ENCODE peak calls at places on chromosomes 7 and 10, in seven cellular contexts. One of them, this sample, is unnamed.

GRCh38 chr10:113199459-113199858 is 249.4 kb downstream of the TCF7L2 start:
- DNase-seq in activated naive CD4-positive, alpha-beta T cell treated with Interleukin-2 at 50 U/mL for 16 hours: no peak
- DNase-seq in GM04504: no peak
- DNase-seq in NCI-H345: no peak
- DNase-seq in iPS-NIHi11: no peak
- DNase-seq in activated T-helper 1 cell treated with anti-CD3 and anti-CD28 coated beads, Interleukin-2, amount 50 U/mL, for 16 hours: no peak
- DNase-seq in brain microvascular endothelial cell: peak; percentile 55
- DNase-seq in this sample: no peak

GRCh38 chr10:12382956-12383531 is 33.7 kb downstream of the CAMK1D start:
- DNase-seq in NCI-H345: no peak
- DNase-seq in GM04504: no peak
- DNase-seq in iPS-NIHi11: no peak
- DNase-seq in activated naive CD4-positive, alpha-beta T cell treated with Interleukin-2 at 50 U/mL for 16 hours: no peak
- DNase-seq in brain microvascular endothelial cell: peak; percentile 34
- DNase-seq in activated T-helper 1 cell treated with anti-CD3 and anti-CD28 coated beads, Interleukin-2, amount 50 U/mL, for 16 hours: no peak
- DNase-seq in this sample: no peak

GRCh38 chr10:70441877-70442205 is 360 bp upstream of the NODAL start:
- DNase-seq in activated naive CD4-positive, alpha-beta T cell treated with Interleukin-2 at 50 U/mL for 16 hours: no peak
- DNase-seq in brain microvascular endothelial cell: no peak
- DNase-seq in activated T-helper 1 cell treated with anti-CD3 and anti-CD28 coated beads, Interleukin-2, amount 50 U/mL, for 16 hours: no peak
- DNase-seq in NCI-H345: no peak
- DNase-seq in GM04504: no peak
- DNase-seq in iPS-NIHi11: peak; percentile 26
- DNase-seq in this sample: no peak

GRCh38 chr7:19112290-19113000 is 5.0 kb downstream of the TWIST1 start:
- DNase-seq in activated T-helper 1 cell treated with anti-CD3 and anti-CD28 coated beads, Interleukin-2, amount 50 U/mL, for 16 hours: no peak
- DNase-seq in GM04504: no peak
- DNase-seq in iPS-NIHi11: no peak
- DNase-seq in brain microvascular endothelial cell: peak; percentile 41
- DNase-seq in activated naive CD4-positive, alpha-beta T cell treated with Interleukin-2 at 50 U/mL for 16 hours: no peak
- DNase-seq in NCI-H345: no peak
- DNase-seq in this sample: no peak

GRCh38 chr7:148084138-148084537 is 506.4 kb upstream of the C7orf33 start:
- DNase-seq in NCI-H345: peak; percentile 78
- DNase-seq in activated T-helper 1 cell treated with anti-CD3 and anti-CD28 coated beads, Interleukin-2, amount 50 U/mL, for 16 hours: no peak
- DNase-seq in activated naive CD4-positive, alpha-beta T cell treated with Interleukin-2 at 50 U/mL for 16 hours: no peak
- DNase-seq in GM04504: peak; percentile 17
- DNase-seq in brain microvascular endothelial cell: peak; percentile 58
- DNase-seq in iPS-NIHi11: peak; percentile 55
- DNase-seq in this sample: peak; percentile 76

GRCh38 chr7:6553460-6554044 is 2.3 kb upstream of the GRID2IP start:
- DNase-seq in activated T-helper 1 cell treated with anti-CD3 and anti-CD28 coated beads, Interleukin-2, amount 50 U/mL, for 16 hours: no peak
- DNase-seq in GM04504: no peak
- DNase-seq in brain microvascular endothelial cell: no peak
- DNase-seq in activated naive CD4-positive, alpha-beta T cell treated with Interleukin-2 at 50 U/mL for 16 hours: no peak
- DNase-seq in NCI-H345: no peak
- DNase-seq in iPS-NIHi11: peak; percentile 29
- DNase-seq in this sample: no peak

GRCh38 chr7:66321283-66321682 is 116.1 kb downstream of the TPST1 start:
- DNase-seq in activated T-helper 1 cell treated with anti-CD3 and anti-CD28 coated beads, Interleukin-2, amount 50 U/mL, for 16 hours: no peak
- DNase-seq in GM04504: no peak
- DNase-seq in brain microvascular endothelial cell: no peak
- DNase-seq in NCI-H345: no peak
- DNase-seq in activated naive CD4-positive, alpha-beta T cell treated with Interleukin-2 at 50 U/mL for 16 hours: no peak
- DNase-seq in iPS-NIHi11: no peak
- DNase-seq in this sample: peak; percentile 43

GRCh38 chr7:106485919-106486318 is 175.0 kb downstream of the CCDC71L start:
- DNase-seq in iPS-NIHi11: no peak
- DNase-seq in NCI-H345: no peak
- DNase-seq in brain microvascular endothelial cell: no peak
- DNase-seq in activated T-helper 1 cell treated with anti-CD3 and anti-CD28 coated beads, Interleukin-2, amount 50 U/mL, for 16 hours: no peak
- DNase-seq in GM04504: no peak
- DNase-seq in activated naive CD4-positive, alpha-beta T cell treated with Interleukin-2 at 50 U/mL for 16 hours: no peak
- DNase-seq in this sample: no peak

GRCh38 chr10:120014031-120014430 is 121.5 kb downstream of the SEC23IP start:
- DNase-seq in GM04504: no peak
- DNase-seq in NCI-H345: no peak
- DNase-seq in iPS-NIHi11: no peak
- DNase-seq in brain microvascular endothelial cell: no peak
- DNase-seq in activated T-helper 1 cell treated with anti-CD3 and anti-CD28 coated beads, Interleukin-2, amount 50 U/mL, for 16 hours: no peak
- DNase-seq in activated naive CD4-positive, alpha-beta T cell treated with Interleukin-2 at 50 U/mL for 16 hours: no peak
- DNase-seq in this sample: no peak

GRCh38 chr10:104317195-104318095 is 20.8 kb downstream of the ITPRIP start:
- DNase-seq in NCI-H345: no peak
- DNase-seq in brain microvascular endothelial cell: peak; percentile 65
- DNase-seq in activated T-helper 1 cell treated with anti-CD3 and anti-CD28 coated beads, Interleukin-2, amount 50 U/mL, for 16 hours: no peak
- DNase-seq in GM04504: no peak
- DNase-seq in iPS-NIHi11: no peak
- DNase-seq in activated naive CD4-positive, alpha-beta T cell treated with Interleukin-2 at 50 U/mL for 16 hours: no peak
- DNase-seq in this sample: peak; percentile 39

GRCh38 chr10:68492118-68492517 is 20.3 kb upstream of the DNA2 start:
- DNase-seq in activated naive CD4-positive, alpha-beta T cell treated with Interleukin-2 at 50 U/mL for 16 hours: no peak
- DNase-seq in NCI-H345: no peak
- DNase-seq in activated T-helper 1 cell treated with anti-CD3 and anti-CD28 coated beads, Interleukin-2, amount 50 U/mL, for 16 hours: no peak
- DNase-seq in brain microvascular endothelial cell: no peak
- DNase-seq in iPS-NIHi11: no peak
- DNase-seq in GM04504: no peak
- DNase-seq in this sample: no peak

GRCh38 chr10:121326905-121327304 is 271.3 kb downstream of the FGFR2 start:
- DNase-seq in NCI-H345: no peak
- DNase-seq in brain microvascular endothelial cell: no peak
- DNase-seq in iPS-NIHi11: no peak
- DNase-seq in GM04504: no peak
- DNase-seq in activated T-helper 1 cell treated with anti-CD3 and anti-CD28 coated beads, Interleukin-2, amount 50 U/mL, for 16 hours: no peak
- DNase-seq in activated naive CD4-positive, alpha-beta T cell treated with Interleukin-2 at 50 U/mL for 16 hours: no peak
- DNase-seq in this sample: no peak

GRCh38 chr10:127550861-127551260 is 1.8 kb downstream of the NPS start:
- DNase-seq in GM04504: no peak
- DNase-seq in activated T-helper 1 cell treated with anti-CD3 and anti-CD28 coated beads, Interleukin-2, amount 50 U/mL, for 16 hours: no peak
- DNase-seq in iPS-NIHi11: no peak
- DNase-seq in NCI-H345: no peak
- DNase-seq in activated naive CD4-positive, alpha-beta T cell treated with Interleukin-2 at 50 U/mL for 16 hours: no peak
- DNase-seq in brain microvascular endothelial cell: no peak
- DNase-seq in this sample: no peak

GRCh38 chr10:81177651-81178244 is 640.0 kb downstream of the SH2D4B start:
- DNase-seq in NCI-H345: no peak
- DNase-seq in iPS-NIHi11: no peak
- DNase-seq in brain microvascular endothelial cell: no peak
- DNase-seq in GM04504: no peak
- DNase-seq in activated naive CD4-positive, alpha-beta T cell treated with Interleukin-2 at 50 U/mL for 16 hours: no peak
- DNase-seq in activated T-helper 1 cell treated with anti-CD3 and anti-CD28 coated beads, Interleukin-2, amount 50 U/mL, for 16 hours: no peak
- DNase-seq in this sample: no peak

GRCh38 chr7:4436361-4436899 is 245.7 kb upstream of the FOXK1 start:
- DNase-seq in activated naive CD4-positive, alpha-beta T cell treated with Interleukin-2 at 50 U/mL for 16 hours: no peak
- DNase-seq in activated T-helper 1 cell treated with anti-CD3 and anti-CD28 coated beads, Interleukin-2, amount 50 U/mL, for 16 hours: no peak
- DNase-seq in NCI-H345: no peak
- DNase-seq in GM04504: no peak
- DNase-seq in brain microvascular endothelial cell: no peak
- DNase-seq in iPS-NIHi11: no peak
- DNase-seq in this sample: peak; percentile 52

GRCh38 chr7:79610905-79611304 is 157.4 kb upstream of the MAGI2 start:
- DNase-seq in activated T-helper 1 cell treated with anti-CD3 and anti-CD28 coated beads, Interleukin-2, amount 50 U/mL, for 16 hours: no peak
- DNase-seq in activated naive CD4-positive, alpha-beta T cell treated with Interleukin-2 at 50 U/mL for 16 hours: no peak
- DNase-seq in NCI-H345: no peak
- DNase-seq in iPS-NIHi11: no peak
- DNase-seq in brain microvascular endothelial cell: no peak
- DNase-seq in GM04504: no peak
- DNase-seq in this sample: peak; percentile 11